ENCODE peak calls at places on chromosome 16, in nine cellular contexts. One of them, this sample, is unnamed.

GRCh38 chr16:9526791-9527190 is 435.3 kb downstream of the HAPSTR1 start:
- DNase-seq in RWPE1: no peak
- DNase-seq in heart left ventricle: no peak
- DNase-seq in A673: no peak
- DNase-seq in body of pancreas: no peak
- DNase-seq in colonic mucosa: no peak
- DNase-seq in AG04450: no peak
- DNase-seq in ovary: no peak
- DNase-seq in stomach: no peak
- DNase-seq in this sample: no peak

GRCh38 chr16:89922884-89923639 is at the start of gene TUBB3:
- DNase-seq in body of pancreas: peak; percentile 67
- DNase-seq in stomach: peak; percentile 69
- DNase-seq in heart left ventricle: peak; percentile 72
- DNase-seq in RWPE1: peak; percentile 95
- DNase-seq in colonic mucosa: peak; percentile 63
- DNase-seq in ovary: peak; percentile 50
- DNase-seq in AG04450: no peak
- DNase-seq in A673: peak; percentile 92
- DNase-seq in this sample: peak; percentile 74

GRCh38 chr16:57500578-57501111 is 14.4 kb upstream of the DOK4 start:
- DNase-seq in AG04450: no peak
- DNase-seq in A673: no peak
- DNase-seq in ovary: no peak
- DNase-seq in colonic mucosa: no peak
- DNase-seq in RWPE1: no peak
- DNase-seq in stomach: no peak
- DNase-seq in heart left ventricle: no peak
- DNase-seq in body of pancreas: peak; percentile 63
- DNase-seq in this sample: no peak

GRCh38 chr16:22671301-22672076 is 142.5 kb upstream of the HS3ST2 start:
- DNase-seq in RWPE1: no peak
- DNase-seq in body of pancreas: no peak
- DNase-seq in colonic mucosa: no peak
- DNase-seq in heart left ventricle: no peak
- DNase-seq in ovary: no peak
- DNase-seq in stomach: no peak
- DNase-seq in AG04450: no peak
- DNase-seq in A673: no peak
- DNase-seq in this sample: no peak

GRCh38 chr16:2039286-2040030 is 8.2 kb downstream of the NTHL1 start:
- DNase-seq in RWPE1: no peak
- DNase-seq in colonic mucosa: peak; percentile 79
- DNase-seq in AG04450: peak; percentile 81
- DNase-seq in stomach: peak; percentile 83
- DNase-seq in body of pancreas: peak; percentile 60
- DNase-seq in heart left ventricle: peak; percentile 92
- DNase-seq in ovary: peak; percentile 93
- DNase-seq in A673: peak; percentile 43
- DNase-seq in this sample: no peak

GRCh38 chr16:68469728-68470460 is 21.6 kb upstream of the SMPD3 start:
- DNase-seq in A673: no peak
- DNase-seq in ovary: no peak
- DNase-seq in colonic mucosa: no peak
- DNase-seq in heart left ventricle: no peak
- DNase-seq in body of pancreas: no peak
- DNase-seq in AG04450: no peak
- DNase-seq in RWPE1: no peak
- DNase-seq in stomach: no peak
- DNase-seq in this sample: no peak

GRCh38 chr16:11302977-11303376 is 21.8 kb upstream of the PRM1 start:
- DNase-seq in RWPE1: no peak
- DNase-seq in ovary: no peak
- DNase-seq in body of pancreas: peak; percentile 20
- DNase-seq in AG04450: no peak
- DNase-seq in A673: no peak
- DNase-seq in heart left ventricle: no peak
- DNase-seq in stomach: peak; percentile 52
- DNase-seq in colonic mucosa: no peak
- DNase-seq in this sample: no peak

GRCh38 chr16:78993342-78993741 is 607.2 kb downstream of the MAF start:
- DNase-seq in body of pancreas: no peak
- DNase-seq in RWPE1: no peak
- DNase-seq in heart left ventricle: no peak
- DNase-seq in ovary: no peak
- DNase-seq in AG04450: no peak
- DNase-seq in stomach: no peak
- DNase-seq in colonic mucosa: no peak
- DNase-seq in A673: no peak
- DNase-seq in this sample: no peak

GRCh38 chr16:67212766-67213165 is 13.8 kb downstream of the ELMO3 start:
- DNase-seq in AG04450: no peak
- DNase-seq in colonic mucosa: no peak
- DNase-seq in body of pancreas: no peak
- DNase-seq in RWPE1: peak; percentile 79
- DNase-seq in heart left ventricle: no peak
- DNase-seq in stomach: no peak
- DNase-seq in A673: no peak
- DNase-seq in ovary: no peak
- DNase-seq in this sample: no peak

GRCh38 chr16:28081391-28081790 is 17.9 kb upstream of the GSG1L start:
- DNase-seq in RWPE1: no peak
- DNase-seq in colonic mucosa: no peak
- DNase-seq in body of pancreas: no peak
- DNase-seq in heart left ventricle: no peak
- DNase-seq in AG04450: no peak
- DNase-seq in stomach: no peak
- DNase-seq in ovary: no peak
- DNase-seq in A673: no peak
- DNase-seq in this sample: no peak

GRCh38 chr16:4962716-4963115 is 4.6 kb downstream of the SEC14L5 start:
- DNase-seq in AG04450: no peak
- DNase-seq in A673: no peak
- DNase-seq in stomach: no peak
- DNase-seq in ovary: no peak
- DNase-seq in body of pancreas: no peak
- DNase-seq in colonic mucosa: no peak
- DNase-seq in RWPE1: no peak
- DNase-seq in heart left ventricle: no peak
- DNase-seq in this sample: peak; percentile 81

GRCh38 chr16:87431926-87432325 is 39.8 kb downstream of the MAP1LC3B start:
- DNase-seq in RWPE1: peak; percentile 50
- DNase-seq in stomach: no peak
- DNase-seq in colonic mucosa: no peak
- DNase-seq in A673: peak; percentile 21
- DNase-seq in ovary: no peak
- DNase-seq in heart left ventricle: no peak
- DNase-seq in AG04450: peak; percentile 67
- DNase-seq in body of pancreas: no peak
- DNase-seq in this sample: no peak

GRCh38 chr16:25690563-25691143 is 1.1 kb upstream of the HS3ST4 start:
- DNase-seq in body of pancreas: no peak
- DNase-seq in stomach: peak; percentile 41
- DNase-seq in A673: peak; percentile 63
- DNase-seq in RWPE1: no peak
- DNase-seq in ovary: no peak
- DNase-seq in heart left ventricle: no peak
- DNase-seq in AG04450: no peak
- DNase-seq in colonic mucosa: no peak
- DNase-seq in this sample: no peak

GRCh38 chr16:28494141-28494851 is at the start of gene APOBR:
- DNase-seq in A673: no peak
- DNase-seq in body of pancreas: peak; percentile 27
- DNase-seq in stomach: peak; percentile 58
- DNase-seq in heart left ventricle: peak; percentile 46
- DNase-seq in AG04450: no peak
- DNase-seq in ovary: no peak
- DNase-seq in colonic mucosa: peak; percentile 80
- DNase-seq in RWPE1: no peak
- DNase-seq in this sample: no peak

GRCh38 chr16:14629612-14629918 is 495 bp downstream of the PARN start:
- DNase-seq in body of pancreas: no peak
- DNase-seq in RWPE1: peak; percentile 20
- DNase-seq in colonic mucosa: no peak
- DNase-seq in stomach: no peak
- DNase-seq in ovary: no peak
- DNase-seq in AG04450: no peak
- DNase-seq in heart left ventricle: no peak
- DNase-seq in A673: no peak
- DNase-seq in this sample: no peak

GRCh38 chr16:70800306-70800705 is 652 bp downstream of the VAC14 start:
- DNase-seq in heart left ventricle: no peak
- DNase-seq in A673: no peak
- DNase-seq in RWPE1: no peak
- DNase-seq in AG04450: no peak
- DNase-seq in body of pancreas: no peak
- DNase-seq in ovary: no peak
- DNase-seq in stomach: no peak
- DNase-seq in colonic mucosa: no peak
- DNase-seq in this sample: no peak

DNA sequence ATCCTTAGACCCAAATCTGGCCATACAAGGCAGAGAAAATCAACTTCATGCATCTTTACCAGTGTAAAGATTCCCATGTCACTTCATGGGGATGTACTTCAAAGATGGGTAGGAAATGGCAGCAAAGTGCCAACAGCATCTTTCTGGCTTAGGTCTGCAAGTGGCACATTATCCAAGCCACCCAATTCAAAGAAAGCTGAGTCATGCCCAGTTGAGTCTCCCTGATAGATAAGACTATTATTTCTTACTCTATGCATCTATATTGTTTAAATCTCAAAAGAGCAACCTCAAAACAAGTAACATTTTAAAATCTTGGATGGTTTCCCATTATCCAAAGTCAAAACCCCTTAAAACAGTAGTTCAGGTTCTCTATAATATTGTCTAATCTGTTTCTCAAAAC is 61.2 kb upstream of the HSBP1 start:
- DNase-seq in RWPE1: no peak
- DNase-seq in stomach: no peak
- DNase-seq in AG04450: no peak
- DNase-seq in ovary: no peak
- DNase-seq in A673: no peak
- DNase-seq in colonic mucosa: no peak
- DNase-seq in heart left ventricle: no peak
- DNase-seq in body of pancreas: no peak
- DNase-seq in this sample: no peak
- TF ChIP-seq CTCF in RWPE1: no peak
- TF ChIP-seq CTCF in stomach: no peak
- TF ChIP-seq CTCF in AG04450: no peak
- TF ChIP-seq CTCF in ovary: no peak
- TF ChIP-seq CTCF in A673: no peak
- TF ChIP-seq CTCF in colonic mucosa: no peak
- TF ChIP-seq CTCF in heart left ventricle: no peak
- TF ChIP-seq CTCF in body of pancreas: no peak
- TF ChIP-seq CTCF in this sample: no peak

DNA sequence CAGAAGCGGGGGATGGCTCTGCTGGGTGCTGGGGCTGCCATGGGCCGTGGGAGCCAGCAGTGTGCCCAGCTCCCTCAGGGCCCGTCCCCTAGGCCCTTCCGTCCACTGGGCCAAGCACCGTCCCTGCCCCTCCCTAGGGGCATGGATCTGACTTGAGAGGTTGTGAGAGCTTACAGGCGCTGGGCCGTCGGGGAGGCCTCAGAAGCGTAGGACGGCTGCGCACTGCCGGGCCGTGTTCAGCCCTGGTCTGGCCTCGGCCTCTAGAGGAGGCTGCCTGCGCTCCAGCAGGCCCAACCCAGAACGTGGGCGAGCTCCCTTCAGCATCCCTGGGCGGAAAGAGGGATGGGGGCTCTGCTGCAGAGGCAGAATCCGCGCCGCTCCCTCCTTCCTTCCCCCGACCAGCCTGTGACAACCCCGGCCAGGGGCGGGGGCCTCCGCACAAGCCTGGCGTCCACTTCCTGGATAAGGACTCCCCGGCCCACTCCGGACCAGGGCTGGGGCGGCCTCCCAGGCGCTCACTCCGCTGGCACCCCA is 685 bp upstream of the MPG start:
- DNase-seq in body of pancreas: peak; percentile 43
- DNase-seq in colonic mucosa: peak; percentile 56
- DNase-seq in ovary: peak; percentile 73
- DNase-seq in RWPE1: peak; percentile 56
- DNase-seq in stomach: peak; percentile 39
- DNase-seq in AG04450: no peak
- DNase-seq in heart left ventricle: peak; percentile 67
- DNase-seq in A673: peak; percentile 47
- DNase-seq in this sample: no peak
- H3K27ac ChIP-seq in body of pancreas: peak overlapping the region; percentile 87
- H3K27ac ChIP-seq in colonic mucosa: peak overlapping the region; percentile 96
- H3K27ac ChIP-seq in ovary: peak overlapping the region; percentile 97
- H3K27ac ChIP-seq in RWPE1: peak overlapping the region; percentile 91
- H3K27ac ChIP-seq in stomach: peak overlapping the region; percentile 95
- H3K27ac ChIP-seq in AG04450: peak overlapping the region; percentile 98
- H3K27ac ChIP-seq in heart left ventricle: peak overlapping the region; percentile 91
- H3K27ac ChIP-seq in A673: peak overlapping the region; percentile 82
- H3K27ac ChIP-seq in this sample: peak overlapping the region; percentile 91

GRCh38 chr16:77540656-77541055 is 105.8 kb upstream of the ADAMTS18 start:
- DNase-seq in AG04450: no peak
- DNase-seq in body of pancreas: no peak
- DNase-seq in ovary: no peak
- DNase-seq in stomach: no peak
- DNase-seq in colonic mucosa: no peak
- DNase-seq in heart left ventricle: no peak
- DNase-seq in RWPE1: no peak
- DNase-seq in A673: no peak
- DNase-seq in this sample: no peak
- TF ChIP-seq CTCF in AG04450: no peak
- TF ChIP-seq CTCF in body of pancreas: no peak
- TF ChIP-seq CTCF in ovary: no peak
- TF ChIP-seq CTCF in stomach: no peak
- TF ChIP-seq CTCF in colonic mucosa: no peak
- TF ChIP-seq CTCF in heart left ventricle: no peak
- TF ChIP-seq CTCF in RWPE1: no peak
- TF ChIP-seq CTCF in A673: no peak
- TF ChIP-seq CTCF in this sample: no peak

GRCh38 chr16:85560932-85561247 is 52.2 kb upstream of the GSE1 start:
- DNase-seq in A673: no peak
- DNase-seq in AG04450: no peak
- DNase-seq in heart left ventricle: no peak
- DNase-seq in body of pancreas: no peak
- DNase-seq in stomach: no peak
- DNase-seq in colonic mucosa: no peak
- DNase-seq in RWPE1: no peak
- DNase-seq in ovary: no peak
- DNase-seq in this sample: no peak

GRCh38 chr16:85555549-85556455 is 57.3 kb upstream of the GSE1 start:
- DNase-seq in A673: peak; percentile 42
- DNase-seq in colonic mucosa: peak; percentile 76
- DNase-seq in heart left ventricle: peak; percentile 69
- DNase-seq in body of pancreas: peak; percentile 78
- DNase-seq in ovary: peak; percentile 80
- DNase-seq in AG04450: no peak
- DNase-seq in RWPE1: peak; percentile 14
- DNase-seq in stomach: peak; percentile 55
- DNase-seq in this sample: no peak

GRCh38 chr16:85556456-85557082 is 56.6 kb upstream of the GSE1 start:
- DNase-seq in AG04450: no peak
- DNase-seq in RWPE1: peak; percentile 71
- DNase-seq in heart left ventricle: peak; percentile 68
- DNase-seq in body of pancreas: peak; percentile 73
- DNase-seq in A673: peak; percentile 45
- DNase-seq in colonic mucosa: peak; percentile 71
- DNase-seq in ovary: peak; percentile 68
- DNase-seq in stomach: peak; percentile 63
- DNase-seq in this sample: no peak

GRCh38 chr16:85557083-85557975 is 55.8 kb upstream of the GSE1 start:
- DNase-seq in body of pancreas: peak; percentile 70
- DNase-seq in stomach: no peak
- DNase-seq in ovary: no peak
- DNase-seq in heart left ventricle: no peak
- DNase-seq in colonic mucosa: peak; percentile 79
- DNase-seq in AG04450: no peak
- DNase-seq in RWPE1: peak; percentile 81
- DNase-seq in A673: no peak
- DNase-seq in this sample: no peak

GRCh38 chr16:85557976-85558589 is 55.0 kb upstream of the GSE1 start:
- DNase-seq in stomach: peak; percentile 61
- DNase-seq in ovary: no peak
- DNase-seq in body of pancreas: peak; percentile 68
- DNase-seq in RWPE1: peak; percentile 55
- DNase-seq in A673: no peak
- DNase-seq in AG04450: no peak
- DNase-seq in heart left ventricle: no peak
- DNase-seq in colonic mucosa: peak; percentile 82
- DNase-seq in this sample: no peak
- H3K27ac ChIP-seq in stomach: peak overlapping the region; percentile 95
- H3K27ac ChIP-seq in ovary: no peak overlapping the region
- H3K27ac ChIP-seq in body of pancreas: peak overlapping the region; percentile 96
- H3K27ac ChIP-seq in RWPE1: peak overlapping the region; percentile 99
- H3K27ac ChIP-seq in A673: peak overlapping the region; percentile 73
- H3K27ac ChIP-seq in AG04450: peak overlapping the region; percentile 11
- H3K27ac ChIP-seq in heart left ventricle: no peak overlapping the region
- H3K27ac ChIP-seq in colonic mucosa: peak overlapping the region; percentile 95
- H3K27ac ChIP-seq in this sample: no peak overlapping the region